ENCODE peak calls at places on chromosomes 1 and 21, in four cellular contexts. Z is ACHN, W is Caco-2, R is transverse colon. U is an unnamed sample.

GRCh38 chr1:114009393-114009792 is 30.1 kb downstream of the OLFML3 start:
- DNase-seq in R (no peak), Z (no peak), W (no peak), U (no peak)

GRCh38 chr1:202056644-202057334 is 46.4 kb downstream of the ELF3 start:
- DNase-seq in R (peak; percentile 91), W (no peak), Z (no peak), U (peak; percentile 20)

GRCh38 chr1:201346337-201346939 is 31.0 kb downstream of the TNNT2 start:
- DNase-seq in W (peak; percentile 72), R (peak; percentile 47), Z (peak; percentile 69), U (peak; percentile 70)

GRCh38 chr1:7313081-7313546 is 458.0 kb upstream of the VAMP3 start:
- DNase-seq in W (no peak), R (no peak), Z (no peak), U (no peak)

GRCh38 chr1:61055110-61055614 is 27.2 kb upstream of the NFIA start:
- DNase-seq in W (no peak), Z (no peak), R (no peak), U (no peak)

GRCh38 chr1:8182034-8182761 is 135.7 kb upstream of the SLC45A1 start:
- DNase-seq in Z (no peak), R (peak; percentile 27), W (peak; percentile 75), U (no peak)

GRCh38 chr1:21816602-21817302 is 4.7 kb downstream of the LDLRAD2 start:
- DNase-seq in Z (peak; percentile 74), R (no peak), W (peak; percentile 25), U (no peak)

GRCh38 chr1:154760469-154760933 is 109.6 kb downstream of the KCNN3 start:
- DNase-seq in W (peak; percentile 91), R (peak; percentile 79), Z (peak; percentile 42), U (peak; percentile 87)

GRCh38 chr1:77553568-77554291 is 128.7 kb downstream of the ZZZ3 start:
- DNase-seq in Z (no peak), R (no peak), W (no peak), U (no peak)

GRCh38 chr1:205701405-205701804 is 21.1 kb upstream of the SLC45A3 start:
- DNase-seq in W (no peak), R (no peak), Z (no peak), U (no peak)

GRCh38 chr21:46455575-46456385 is 2.9 kb upstream of the DIP2A start:
- DNase-seq in Z (no peak), R (peak; percentile 26), W (no peak), U (no peak)

GRCh38 chr21:18178509-18178908 is 66.1 kb upstream of the CHODL start:
- DNase-seq in W (no peak), Z (no peak), R (no peak), U (no peak)

GRCh38 chr1:81409262-81409661 is 391.5 kb upstream of the ADGRL2 start:
- DNase-seq in R (no peak), Z (no peak), W (no peak), U (no peak)

GRCh38 chr21:30615199-30615598 is 1.0 kb upstream of the KRTAP20-1 start:
- DNase-seq in Z (no peak), R (no peak), W (no peak), U (no peak)

GRCh38 chr1:110648405-110648804 is 26.3 kb downstream of the KCNA3 start:
- DNase-seq in R (no peak), W (no peak), Z (no peak), U (no peak)

GRCh38 chr1:46616277-46617107 is at the start of gene MOB3C:
- DNase-seq in Z (peak; percentile 74), R (peak; percentile 85), W (peak; percentile 50), U (peak; percentile 61)

GRCh38 chr1:219529116-219529515 is 83.8 kb downstream of the ZC3H11B start:
- DNase-seq in Z (no peak), R (no peak), W (no peak), U (peak; percentile 31)

GRCh38 chr21:27787046-27787445 is 820.2 kb upstream of the ADAMTS5 start:
- DNase-seq in R (no peak), W (no peak), Z (no peak), U (no peak)

GRCh38 chr1:155978973-155979429 is 654 bp upstream of the ARHGEF2 start:
- DNase-seq in Z (peak; percentile 48), W (peak; percentile 48), R (peak; percentile 47), U (no peak)

GRCh38 chr1:115655307-115655664 is 13.5 kb downstream of the VANGL1 start:
- DNase-seq in W (no peak), R (no peak), Z (no peak), U (no peak)

GRCh38 chr1:26861889-26862371 is 1.0 kb upstream of the SFN start:
- DNase-seq in R (no peak), Z (no peak), W (no peak), U (no peak)

GRCh38 chr1:89069955-89070354 is 4.9 kb upstream of the GBP1 start:
- DNase-seq in R (no peak), W (no peak), Z (peak; percentile 28), U (no peak)

U was measured in WTC11.